ENCODE peak calls at places on chromosomes 5 and 9, in ten cellular contexts. J is breast epithelium; F is CD8-positive, alpha-beta T cell; I is aorta; A is GM23338; K is mammary epithelial cell; C is lung; G is IMR-90; Z is SJSA1; X is neuronal stem cell. Q is an unnamed sample.

GRCh38 chr9:121902483-121903135 is 190.5 kb downstream of the TTLL11 start:
- DNase-seq in J (no peak), F (no peak), I (no peak), A (no peak), K (peak), C (no peak), G (peak), Z (peak), X (no peak), Q (no peak)

GRCh38 chr9:132942541-132943182 is 1.8 kb downstream of the TSC1 start:
- DNase-seq in J (no peak), F (no peak), I (no peak), A (no peak), K (peak), C (no peak), G (peak), Z (no peak), X (no peak), Q (no peak)

GRCh38 chr5:154103223-154103622 is 64.5 kb downstream of the MFAP3 start:
- DNase-seq in J (no peak), F (no peak), I (no peak), A (no peak), K (no peak), C (no peak), G (no peak), Z (no peak), X (no peak), Q (no peak)

GRCh38 chr5:58849995-58850667 is 267.3 kb downstream of the RAB3C start:
- DNase-seq in J (no peak), F (no peak), I (no peak), A (peak), K (peak), C (peak), G (peak), Z (peak), X (peak), Q (no peak)

GRCh38 chr9:37471942-37472679 is 6.9 kb upstream of the ZBTB5 start:
- DNase-seq in J (no peak), F (no peak), I (no peak), A (peak), K (peak), C (no peak), G (peak), Z (peak), X (peak), Q (no peak)

GRCh38 chr9:16871358-16872151 is 1.1 kb upstream of the BNC2 start:
- DNase-seq in J (no peak), F (peak), I (peak), A (peak), K (peak), C (peak), G (peak), Z (peak), X (peak), Q (no peak)

GRCh38 chr9:132879443-132880310 is 979 bp downstream of the SPACA9 start:
- DNase-seq in J (no peak), F (no peak), I (no peak), A (no peak), K (no peak), C (no peak), G (no peak), Z (no peak), X (no peak), Q (no peak)

GRCh38 chr5:114407783-114408182 is 45.9 kb downstream of the KCNN2 start:
- DNase-seq in J (no peak), F (no peak), I (no peak), A (no peak), K (no peak), C (no peak), G (no peak), Z (no peak), X (no peak), Q (no peak)

GRCh38 chr5:81555865-81556264 is 161.9 kb upstream of the ACOT12 start:
- DNase-seq in J (no peak), F (no peak), I (no peak), A (no peak), K (no peak), C (no peak), G (no peak), Z (no peak), X (no peak), Q (no peak)

GRCh38 chr5:104265531-104266130 is 703.0 kb upstream of the NUDT12 start:
- DNase-seq in J (no peak), F (no peak), I (no peak), A (peak), K (no peak), C (no peak), G (no peak), Z (no peak), X (no peak), Q (no peak)

GRCh38 chr5:172707285-172708182 is 63.5 kb downstream of the DUSP1 start:
- DNase-seq in J (no peak), F (no peak), I (peak), A (peak), K (peak), C (no peak), G (peak), Z (peak), X (no peak), Q (no peak)

GRCh38 chr5:95081500-95082355 is 203.2 kb downstream of the MCTP1 start:
- DNase-seq in J (no peak), F (peak), I (peak), A (peak), K (peak), C (peak), G (peak), Z (peak), X (peak), Q (peak)

GRCh38 chr9:99544526-99544925 is 277.2 kb upstream of the NR4A3 start:
- DNase-seq in J (no peak), F (no peak), I (no peak), A (no peak), K (no peak), C (no peak), G (no peak), Z (no peak), X (no peak), Q (no peak)

GRCh38 chr9:16532681-16533450 is 337.6 kb downstream of the BNC2 start:
- DNase-seq in J (no peak), F (no peak), I (no peak), A (no peak), K (peak), C (no peak), G (peak), Z (no peak), X (no peak), Q (no peak)

GRCh38 chr5:176625966-176626875 is 4.1 kb downstream of the SNCB start:
- DNase-seq in J (no peak), F (no peak), I (no peak), A (no peak), K (peak), C (no peak), G (no peak), Z (no peak), X (no peak), Q (no peak)

GRCh38 chr9:131233989-131234388 is 42.3 kb downstream of the FAM78A start:
- DNase-seq in J (no peak), F (no peak), I (no peak), A (no peak), K (no peak), C (no peak), G (no peak), Z (no peak), X (no peak), Q (no peak)
- H3K27ac ChIP-seq in J (no peak), F (peak), I (no peak), A (no peak), K (no peak), C (no peak), G (no peak), Z (no peak), X (no peak), Q (no peak)

GRCh38 chr9:5971740-5972139 is 43.7 kb downstream of the RANBP6 start:
- DNase-seq in J (no peak), F (no peak), I (no peak), A (no peak), K (peak), C (no peak), G (peak), Z (no peak), X (no peak), Q (no peak)
- H3K27ac ChIP-seq in J (no peak), F (no peak), I (no peak), A (no peak), K (no peak), C (no peak), G (no peak), Z (no peak), X (no peak), Q (no peak)

GRCh38 chr9:124329996-124330714 is 72.4 kb downstream of the NEK6 start:
- DNase-seq in J (no peak), F (no peak), I (no peak), A (no peak), K (no peak), C (no peak), G (no peak), Z (no peak), X (no peak), Q (no peak)
- H3K27ac ChIP-seq in J (no peak), F (no peak), I (no peak), A (no peak), K (no peak), C (no peak), G (no peak), Z (no peak), X (no peak), Q (peak)

DNA sequence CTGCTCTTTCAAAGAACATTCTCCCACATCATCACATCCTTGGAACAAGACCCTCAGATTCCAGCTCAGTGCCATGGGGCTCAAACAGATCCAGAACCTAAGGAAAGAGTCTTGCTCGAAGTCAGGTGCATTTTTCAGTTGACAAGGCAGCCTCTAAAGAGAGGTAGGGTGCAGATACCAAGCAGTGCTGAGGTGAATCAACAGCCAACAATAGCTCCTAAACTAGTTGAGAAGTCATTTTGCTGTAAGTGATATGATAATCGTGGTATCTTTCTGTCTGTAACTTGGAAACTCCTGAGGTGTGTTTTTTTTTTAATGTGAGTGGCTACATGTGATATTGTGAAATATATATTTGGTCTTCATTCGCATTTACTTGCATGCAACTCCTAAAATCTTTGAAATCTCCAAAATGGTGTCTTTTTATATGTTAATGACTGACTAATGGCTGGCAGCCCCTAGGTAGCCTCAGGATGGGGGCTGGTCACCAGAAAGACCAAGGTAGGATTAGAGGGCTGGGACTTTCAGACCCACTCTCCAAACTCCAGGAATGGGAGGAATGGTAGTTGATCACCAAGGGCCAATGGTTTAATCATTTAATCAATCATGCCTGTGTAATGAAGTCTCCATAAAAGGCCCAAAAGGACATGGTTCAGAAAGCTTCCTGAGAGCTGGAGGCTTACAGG is 96.6 kb downstream of the SERINC5 start:
- DNase-seq in J (no peak), F (no peak), I (no peak), A (no peak), K (no peak), C (no peak), G (no peak), Z (no peak), X (no peak), Q (no peak)
- H3K27ac ChIP-seq in J (no peak), F (no peak), I (no peak), A (peak), K (no peak), C (no peak), G (no peak), Z (no peak), X (no peak), Q (no peak)

DNA sequence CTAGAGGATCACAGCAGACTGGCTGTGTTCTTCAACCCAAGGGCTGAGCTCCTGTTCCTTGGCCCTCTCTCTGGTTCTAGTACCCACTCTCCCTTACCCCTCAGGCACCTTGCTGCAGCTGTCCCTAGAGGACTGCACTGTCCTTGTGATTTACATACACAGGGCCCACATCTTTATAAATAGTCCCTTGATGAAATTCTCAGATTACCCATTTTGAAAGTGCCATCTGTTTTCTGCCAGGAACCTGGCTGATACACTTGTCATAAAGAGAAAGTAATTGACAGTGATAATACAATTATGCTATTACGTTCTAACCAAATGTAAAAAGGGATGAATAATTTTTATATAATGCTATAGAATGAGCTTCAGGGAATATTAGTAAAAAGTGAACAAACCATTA is 16.5 kb upstream of the SPARC start:
- DNase-seq in J (no peak), F (no peak), I (no peak), A (no peak), K (no peak), C (no peak), G (no peak), Z (no peak), X (no peak), Q (no peak)
- H3K27ac ChIP-seq in J (no peak), F (no peak), I (no peak), A (no peak), K (no peak), C (no peak), G (no peak), Z (no peak), X (no peak), Q (no peak)